ENCODE peak calls at places on chromosome 15, in nine cellular contexts. Z is heart left ventricle; Y is CD8-positive, alpha-beta memory T cell; V is pancreas; F is astrocyte; C is upper lobe of right lung; P is neural progenitor cell; M is right cardiac atrium; W is ovary. B is an unnamed sample. For H3K27me3 and H3K4me1, the result is how much of the 10 kb centered on the place peaks cover.

GRCh38 chr15:77031376-77032050 is 36.6 kb downstream of the PSTPIP1 start:
- DNase-seq in Z (peak), Y (peak), V (peak), F (no peak), C (peak), P (no peak), M (peak), W (no peak), B (no peak)

GRCh38 chr15:45377630-45378148 is 655 bp downstream of the GATM start:
- DNase-seq in Z (peak), Y (no peak), V (peak), F (no peak), C (peak), P (peak), M (peak), W (peak), B (no peak)

GRCh38 chr15:51085764-51086163 is 8.9 kb downstream of the TNFAIP8L3 start:
- DNase-seq in Z (no peak), Y (no peak), V (no peak), F (no peak), C (no peak), P (no peak), M (no peak), W (no peak), B (no peak)

GRCh38 chr15:58466566-58466965 is 34.8 kb downstream of the LIPC start:
- DNase-seq in Z (no peak), Y (no peak), V (no peak), F (no peak), C (no peak), P (no peak), M (no peak), W (no peak), B (no peak)

GRCh38 chr15:33994005-33994615 is 25.8 kb downstream of the CHRM5 start:
- DNase-seq in Z (no peak), Y (no peak), V (no peak), F (peak), C (no peak), P (peak), M (no peak), W (no peak), B (no peak)

GRCh38 chr15:75130597-75131268 is 70.9 kb upstream of the C15orf39 start:
- DNase-seq in Z (no peak), Y (no peak), V (no peak), F (no peak), C (no peak), P (no peak), M (no peak), W (no peak), B (no peak)

GRCh38 chr15:90033448-90033847 is 32.3 kb downstream of the ZNF710 start:
- DNase-seq in Z (no peak), Y (no peak), V (peak), F (no peak), C (peak), P (no peak), M (no peak), W (no peak), B (no peak)

GRCh38 chr15:84911879-84912660 is 27.6 kb downstream of the SLC28A1 start:
- DNase-seq in Z (peak), Y (no peak), V (peak), F (peak), C (no peak), P (no peak), M (peak), W (peak), B (peak)

GRCh38 chr15:84929795-84930371 is 45.4 kb downstream of the SLC28A1 start:
- DNase-seq in Z (no peak), Y (no peak), V (peak), F (peak), C (no peak), P (no peak), M (no peak), W (no peak), B (peak)

GRCh38 chr15:70426065-70426821 is 328.5 kb upstream of the TLE3 start:
- DNase-seq in Z (no peak), Y (no peak), V (no peak), F (peak), C (no peak), P (no peak), M (no peak), W (no peak), B (peak)

GRCh38 chr15:94252906-94253305 is 21.5 kb downstream of the MCTP2 start:
- DNase-seq in Z (no peak), Y (no peak), V (no peak), F (no peak), C (no peak), P (no peak), M (no peak), W (no peak), B (no peak)

GRCh38 chr15:71183063-71183462 is 67.8 kb downstream of the THSD4 start:
- DNase-seq in Z (no peak), Y (no peak), V (no peak), F (no peak), C (no peak), P (no peak), M (no peak), W (no peak), B (no peak)

GRCh38 chr15:74958320-74958907 is 1.8 kb upstream of the RPP25 start:
- DNase-seq in Z (peak), Y (no peak), V (peak), F (no peak), C (peak), P (peak), M (peak), W (peak), B (no peak)

GRCh38 chr15:39728844-39729243 is 53.8 kb downstream of the FSIP1 start:
- DNase-seq in Z (no peak), Y (no peak), V (no peak), F (peak), C (no peak), P (no peak), M (no peak), W (no peak), B (peak)

GRCh38 chr15:95598456-95598855 is 732.0 kb upstream of the NR2F2 start:
- DNase-seq in Z (no peak), Y (no peak), V (no peak), F (no peak), C (no peak), P (no peak), M (no peak), W (no peak), B (no peak)

GRCh38 chr15:52150043-52150825 is 37.7 kb upstream of the BCL2L10 start:
- DNase-seq in Z (no peak), Y (no peak), V (no peak), F (no peak), C (no peak), P (no peak), M (no peak), W (no peak), B (no peak)

GRCh38 chr15:84915011-84915958 is 30.8 kb downstream of the SLC28A1 start:
- DNase-seq in Z (peak), Y (no peak), V (no peak), F (peak), C (peak), P (no peak), M (peak), W (peak), B (peak)

GRCh38 chr15:86854186-86854585 is 774.5 kb downstream of the AGBL1 start:
- DNase-seq in Z (no peak), Y (no peak), V (no peak), F (no peak), C (no peak), P (no peak), M (peak), W (no peak), B (no peak)

GRCh38 chr15:25175789-25176615 is 221.2 kb downstream of the SNRPN start:
- DNase-seq in Z (peak), Y (no peak), V (peak), F (no peak), C (peak), P (no peak), M (peak), W (no peak), B (no peak)

GRCh38 chr15:80289558-80290277 is 37.7 kb upstream of the CTXND1 start:
- DNase-seq in Z (no peak), Y (no peak), V (no peak), F (no peak), C (no peak), P (no peak), M (no peak), W (no peak), B (no peak)

GRCh38 chr15:26082069-26082832 is 219.1 kb upstream of the ATP10A start:
- DNase-seq in Z (peak), Y (peak), V (peak), F (peak), C (peak), P (peak), M (peak), W (peak), B (peak)

GRCh38 chr15:80264031-80264430 is 12.0 kb upstream of the CTXND1 start:
- DNase-seq in Z (no peak), Y (no peak), V (no peak), F (peak), C (no peak), P (peak), M (no peak), W (no peak), B (no peak)

GRCh38 chr15:59349715-59350420 is 22.8 kb downstream of the MYO1E start:
- DNase-seq in Z (peak), Y (no peak), V (no peak), F (peak), C (no peak), P (no peak), M (no peak), W (peak), B (peak)

GRCh38 chr15:99132584-99133287 is 27.9 kb downstream of the SYNM start:
- DNase-seq in Z (no peak), Y (no peak), V (no peak), F (no peak), C (no peak), P (no peak), M (no peak), W (no peak), B (no peak)

GRCh38 chr15:47507221-47507985 is 209.9 kb upstream of the SEMA6D start:
- DNase-seq in Z (no peak), Y (no peak), V (no peak), F (no peak), C (no peak), P (no peak), M (no peak), W (no peak), B (no peak)

GRCh38 chr15:38991126-38991525 is 426.5 kb upstream of the RASGRP1 start:
- DNase-seq in Z (no peak), Y (no peak), V (no peak), F (peak), C (no peak), P (peak), M (no peak), W (no peak), B (no peak)

GRCh38 chr15:68620721-68621528 is 42.1 kb downstream of the CORO2B start:
- DNase-seq in Z (peak), Y (no peak), V (no peak), F (peak), C (peak), P (peak), M (peak), W (peak), B (no peak)

GRCh38 chr15:88403461-88403860 is 63.7 kb downstream of the MRPL46 start:
- DNase-seq in Z (no peak), Y (no peak), V (no peak), F (no peak), C (no peak), P (no peak), M (no peak), W (no peak), B (no peak)

GRCh38 chr15:55108858-55109518 is 87.8 kb downstream of the RSL24D1 start:
- DNase-seq in Z (peak), Y (peak), V (peak), F (no peak), C (peak), P (peak), M (peak), W (peak), B (peak)

GRCh38 chr15:85616549-85616948 is 178.2 kb downstream of the KLHL25 start:
- DNase-seq in Z (no peak), Y (no peak), V (no peak), F (no peak), C (no peak), P (no peak), M (no peak), W (no peak), B (no peak)

GRCh38 chr15:89198196-89198595 is 23.2 kb downstream of the RLBP1 start:
- DNase-seq in Z (no peak), Y (no peak), V (no peak), F (no peak), C (no peak), P (no peak), M (no peak), W (no peak), B (no peak)

GRCh38 chr15:31347067-31347975 is 20.7 kb downstream of the KLF13 start:
- DNase-seq in Z (peak), Y (peak), V (peak), F (no peak), C (peak), P (no peak), M (peak), W (no peak), B (no peak)

GRCh38 chr15:58309993-58310928 is 121.5 kb upstream of the LIPC start:
- DNase-seq in Z (peak), Y (no peak), V (no peak), F (no peak), C (peak), P (no peak), M (peak), W (no peak), B (no peak)

GRCh38 chr15:67048281-67049279 is 16.8 kb upstream of the SMAD3 start:
- DNase-seq in Z (no peak), Y (no peak), V (peak), F (peak), C (peak), P (no peak), M (peak), W (no peak), B (peak)

GRCh38 chr15:62068071-62068786 is 1.5 kb downstream of the C2CD4A start:
- DNase-seq in Z (peak), Y (no peak), V (peak), F (no peak), C (peak), P (peak), M (peak), W (peak), B (no peak)

DNA sequence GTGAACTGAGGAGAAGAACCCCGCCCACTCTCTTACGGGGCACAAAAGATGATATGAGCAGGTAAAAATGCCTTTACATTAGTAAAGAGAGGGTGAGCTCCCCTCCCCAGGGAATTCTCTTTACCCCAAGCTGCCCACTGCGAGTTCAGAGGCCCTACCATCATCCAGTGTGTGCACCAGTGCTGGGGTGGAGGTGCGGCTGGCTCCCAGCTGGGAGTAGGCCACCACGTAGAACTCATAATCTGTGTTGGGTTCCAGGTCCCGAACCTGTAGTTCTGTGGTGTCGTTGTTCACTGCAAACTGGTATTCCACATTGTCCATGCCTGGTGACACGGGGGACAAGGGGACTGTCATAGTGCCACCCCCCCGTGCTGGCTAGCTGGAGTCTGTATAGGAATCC is 17.1 kb upstream of the IGDCC3 start:
- DNase-seq in Z (no peak), Y (no peak), V (no peak), F (no peak), C (no peak), P (no peak), M (no peak), W (no peak), B (no peak)
- H3K27me3 ChIP-seq in Z (under half), Y (under half), V (under half), F (under half), C (under half), P (under half), M (under half), W (under half), B (half or more)

GRCh38 chr15:101293122-101293521 is 1.9 kb downstream of the SNRPA1 start:
- DNase-seq in Z (no peak), Y (no peak), V (no peak), F (no peak), C (no peak), P (no peak), M (no peak), W (no peak), B (no peak)
- H3K27ac ChIP-seq in Z (peak), Y (no peak), V (no peak), F (no peak), C (no peak), P (no peak), M (no peak), W (no peak), B (no peak)

GRCh38 chr15:63373330-63373729 is 8.3 kb downstream of the CA12 start:
- DNase-seq in Z (no peak), Y (no peak), V (no peak), F (no peak), C (no peak), P (no peak), M (no peak), W (no peak), B (no peak)
- H3K4me1 ChIP-seq in Z (under half), Y (under half), V (under half), F (under half), C (under half), P (under half), M (under half), W (under half), B (under half)

DNA sequence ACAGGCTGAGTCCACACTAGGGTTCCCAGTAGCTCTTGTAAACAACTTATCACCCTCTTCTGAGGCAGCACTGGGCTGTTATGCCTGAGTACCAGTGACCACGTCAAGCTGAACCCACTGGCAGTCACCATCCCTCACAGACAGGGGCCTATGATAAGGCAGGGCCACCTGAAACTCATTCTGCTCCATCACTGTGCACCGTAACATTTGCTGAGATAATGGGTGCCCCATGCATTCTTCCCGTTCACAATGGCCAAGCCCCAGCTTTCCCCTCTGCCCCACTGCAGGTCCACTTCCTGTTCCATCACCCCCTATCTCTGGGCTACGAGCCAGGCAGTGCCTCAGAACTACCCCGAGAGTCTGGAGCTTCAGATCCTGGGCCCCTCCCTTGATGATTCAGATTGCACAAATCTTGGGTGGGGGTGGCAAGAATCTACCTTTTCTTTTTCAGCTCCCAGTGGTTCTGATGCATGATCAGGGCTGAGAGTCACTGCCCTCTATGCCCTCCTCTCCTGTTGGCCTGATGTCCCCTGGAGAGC is 158.0 kb downstream of the RAB11A start:
- DNase-seq in Z (no peak), Y (no peak), V (no peak), F (peak), C (no peak), P (no peak), M (no peak), W (no peak), B (peak)
- H3K27me3 ChIP-seq in Z (under half), Y (under half), V (under half), F (under half), C (under half), P (under half), M (under half), W (under half), B (under half)

B was measured in foreskin keratinocyte.